ENCODE peak calls at places on chromosomes 5 and 9, in four cellular contexts. V is AG04450, Y is foreskin fibroblast, C is psoas muscle. O is an unnamed sample.

GRCh38 chr5:179599973-179600372 is 23.5 kb downstream of the HNRNPH1 start:
- DNase-seq in V (no peak), Y (no peak), C (no peak), O (no peak)

GRCh38 chr9:138101444-138102234 is 224.1 kb downstream of the CACNA1B start:
- DNase-seq in V (no peak), Y (no peak), C (no peak), O (no peak)

GRCh38 chr9:16136961-16137360 is 584.1 kb downstream of the CCDC171 start:
- DNase-seq in V (no peak), Y (peak), C (peak), O (peak)

GRCh38 chr5:38265546-38266179 is 7.3 kb downstream of the EGFLAM start:
- DNase-seq in V (peak), Y (peak), C (peak), O (peak)

GRCh38 chr9:134103391-134103998 is 32.4 kb upstream of the WDR5 start:
- DNase-seq in V (no peak), Y (no peak), C (no peak), O (no peak)

GRCh38 chr9:101462558-101462957 is 27.0 kb upstream of the ALDOB start:
- DNase-seq in V (peak), Y (peak), C (no peak), O (peak)

GRCh38 chr9:124010665-124011321 is 775 bp upstream of the LHX2 start:
- DNase-seq in V (no peak), Y (peak), C (no peak), O (no peak)

GRCh38 chr5:142527664-142528295 is 158.1 kb downstream of the FGF1 start:
- DNase-seq in V (no peak), Y (no peak), C (no peak), O (no peak)

GRCh38 chr5:133723126-133723525 is 110.8 kb upstream of the FSTL4 start:
- DNase-seq in V (no peak), Y (no peak), C (no peak), O (no peak)

GRCh38 chr9:130530932-130531331 is 48.4 kb upstream of the FUBP3 start:
- DNase-seq in V (no peak), Y (peak), C (peak), O (peak)

GRCh38 chr5:9774472-9775079 is 144.4 kb upstream of the TAS2R1 start:
- DNase-seq in V (peak), Y (peak), C (no peak), O (peak)

GRCh38 chr5:142110046-142110531 is 1.5 kb downstream of the NDFIP1 start:
- DNase-seq in V (no peak), Y (peak), C (no peak), O (peak)

GRCh38 chr5:159310492-159310891 is 19.8 kb downstream of the IL12B start:
- DNase-seq in V (no peak), Y (no peak), C (no peak), O (no peak)

GRCh38 chr5:55713871-55714270 is 1.7 kb upstream of the SLC38A9 start:
- DNase-seq in V (no peak), Y (no peak), C (no peak), O (no peak)

GRCh38 chr5:138696501-138696900 is 56.7 kb upstream of the CTNNA1 start:
- DNase-seq in V (peak), Y (peak), C (no peak), O (no peak)

GRCh38 chr5:72166070-72166979 is 59.0 kb downstream of the MAP1B start:
- DNase-seq in V (no peak), Y (peak), C (peak), O (peak)

GRCh38 chr5:160937570-160937969 is 85.6 kb upstream of the ATP10B start:
- DNase-seq in V (no peak), Y (no peak), C (no peak), O (no peak)

GRCh38 chr9:22010881-22011625 is 1.9 kb upstream of the CDKN2B start:
- DNase-seq in V (no peak), Y (peak), C (no peak), O (no peak)

GRCh38 chr5:40355842-40356241 is 323.9 kb upstream of the PTGER4 start:
- DNase-seq in V (no peak), Y (no peak), C (no peak), O (no peak)

GRCh38 chr9:27791311-27791710 is 218.0 kb upstream of the C9orf72 start:
- DNase-seq in V (no peak), Y (no peak), C (no peak), O (no peak)

GRCh38 chr9:72954431-72955420 is 1.9 kb upstream of the ALDH1A1 start:
- DNase-seq in V (no peak), Y (peak), C (peak), O (peak)

GRCh38 chr5:68007446-68007845 is 208.1 kb upstream of the PIK3R1 start:
- DNase-seq in V (peak), Y (peak), C (peak), O (peak)

GRCh38 chr9:82144803-82145202 is 156.2 kb downstream of the SPATA31D1 start:
- DNase-seq in V (no peak), Y (no peak), C (no peak), O (no peak)

GRCh38 chr5:180367300-180367699 is 14.2 kb upstream of the GFPT2 start:
- DNase-seq in V (no peak), Y (no peak), C (no peak), O (no peak)

GRCh38 chr9:75051285-75051684 is 23.2 kb upstream of the CARNMT1 start:
- DNase-seq in V (no peak), Y (no peak), C (no peak), O (no peak)

GRCh38 chr9:92964981-92965758 is 17.8 kb downstream of the FGD3 start:
- DNase-seq in V (no peak), Y (no peak), C (no peak), O (no peak)

GRCh38 chr9:7237473-7238243 is 479.9 kb downstream of the KDM4C start:
- DNase-seq in V (no peak), Y (peak), C (no peak), O (peak)

GRCh38 chr9:22111871-22112247 is 102.8 kb upstream of the CDKN2B start:
- DNase-seq in V (peak), Y (peak), C (no peak), O (peak)

GRCh38 chr5:178306430-178307225 is 74.0 kb upstream of the PHYKPL start:
- DNase-seq in V (no peak), Y (no peak), C (no peak), O (no peak)

GRCh38 chr9:32782476-32783167 is 718 bp upstream of the TMEM215 start:
- DNase-seq in V (no peak), Y (no peak), C (no peak), O (no peak)

GRCh38 chr5:65199988-65200668 is 281.6 kb downstream of the ADAMTS6 start:
- DNase-seq in V (peak), Y (peak), C (no peak), O (peak)

GRCh38 chr9:113299800-113300292 is 3.3 kb downstream of the RNF183 start:
- DNase-seq in V (no peak), Y (peak), C (no peak), O (no peak)

GRCh38 chr5:76808142-76808691 is 10.6 kb upstream of the F2RL1 start:
- DNase-seq in V (no peak), Y (no peak), C (no peak), O (no peak)

GRCh38 chr5:113507601-113508000 is 5.9 kb upstream of the YTHDC2 start:
- DNase-seq in V (no peak), Y (no peak), C (no peak), O (no peak)

GRCh38 chr9:128005938-128006337 is 25.1 kb upstream of the EEIG1 start:
- DNase-seq in V (no peak), Y (no peak), C (peak), O (no peak)

GRCh38 chr9:129175825-129176633 is 2.0 kb downstream of the IER5L start:
- DNase-seq in V (peak), Y (peak), C (peak), O (peak)

GRCh38 chr5:166341708-166342329 is 1949.6 kb upstream of the WWC1 start:
- DNase-seq in V (no peak), Y (no peak), C (no peak), O (no peak)

GRCh38 chr9:2120926-2121689 is 106.0 kb downstream of the SMARCA2 start:
- DNase-seq in V (peak), Y (peak), C (no peak), O (peak)

GRCh38 chr5:154271466-154271865 is 80.9 kb downstream of the GALNT10 start:
- DNase-seq in V (no peak), Y (no peak), C (no peak), O (no peak)

O was measured in fibroblast of gingiva.